ENCODE peak calls at places on chromosomes 4 and X, in eight cellular contexts. W is keratinocyte, H is lung, P is fibroblast of mammary gland, M is AG09309, D is esophagus squamous epithelium, E is HL-60, K is nephron progenitor cell. G is an unnamed sample.
A peak's percentile ranks its signal among the peaks of the same experiment; 100 is the strongest.

GRCh38 chr4:151824647-151825046 is 63.8 kb upstream of the GATB start:
- DNase-seq in W (no peak), H (no peak), P (no peak), M (no peak), D (no peak), E (no peak), K (no peak), G (no peak)

GRCh38 chrX:41912922-41913321 is 10.4 kb downstream of the CASK start:
- DNase-seq in W (no peak), H (no peak), P (no peak), M (no peak), D (no peak), E (no peak), K (no peak), G (no peak)

GRCh38 chr4:13244342-13244905 is 239.7 kb downstream of the RAB28 start:
- DNase-seq in W (no peak), H (no peak), P (no peak), M (no peak), D (no peak), E (no peak), K (no peak), G (peak; percentile 73)

GRCh38 chr4:107018336-107018735 is 17.8 kb downstream of the DKK2 start:
- DNase-seq in W (no peak), H (no peak), P (no peak), M (no peak), D (no peak), E (no peak), K (no peak), G (no peak)

GRCh38 chr4:54099959-54100606 is at the start of gene GSX2:
- DNase-seq in W (no peak), H (no peak), P (no peak), M (no peak), D (no peak), E (no peak), K (peak; percentile 40), G (no peak)

GRCh38 chr4:169079942-169080827 is 70.1 kb upstream of the CBR4 start:
- DNase-seq in W (no peak), H (no peak), P (peak; percentile 74), M (no peak), D (no peak), E (peak; percentile 69), K (no peak), G (no peak)

GRCh38 chr4:9875516-9875915 is 94.1 kb downstream of the DRD5 start:
- DNase-seq in W (no peak), H (no peak), P (no peak), M (no peak), D (no peak), E (peak; percentile 58), K (no peak), G (no peak)

GRCh38 chrX:96884027-96884426 is 319 bp downstream of the RPA4 start:
- DNase-seq in W (no peak), H (no peak), P (no peak), M (no peak), D (no peak), E (no peak), K (no peak), G (no peak)

GRCh38 chr4:153344131-153345010 is at the start of gene MND1:
- DNase-seq in W (no peak), H (peak; percentile 86), P (peak; percentile 70), M (no peak), D (peak; percentile 7), E (peak; percentile 92), K (peak; percentile 96), G (peak; percentile 28)

GRCh38 chrX:30241724-30242415 is at the start of gene MAGEB4:
- DNase-seq in W (no peak), H (no peak), P (no peak), M (no peak), D (no peak), E (no peak), K (no peak), G (no peak)

GRCh38 chr4:87476934-87477333 is 52.2 kb downstream of the SPARCL1 start:
- DNase-seq in W (no peak), H (no peak), P (no peak), M (no peak), D (no peak), E (no peak), K (no peak), G (peak; percentile 17)

GRCh38 chr4:80694178-80694577 is 336.3 kb upstream of the BMP3 start:
- DNase-seq in W (no peak), H (no peak), P (no peak), M (no peak), D (no peak), E (no peak), K (no peak), G (peak; percentile 65)

GRCh38 chrX:8190341-8190830 is 19.3 kb upstream of the VCX2 start:
- DNase-seq in W (no peak), H (no peak), P (no peak), M (no peak), D (no peak), E (no peak), K (no peak), G (no peak)

GRCh38 chrX:1597345-1598020 is 6.1 kb downstream of the AKAP17A start:
- DNase-seq in W (no peak), H (no peak), P (no peak), M (no peak), D (no peak), E (no peak), K (no peak), G (no peak)

GRCh38 chr4:87034527-87034926 is 99.7 kb downstream of the AFF1 start:
- DNase-seq in W (no peak), H (no peak), P (no peak), M (no peak), D (no peak), E (no peak), K (no peak), G (no peak)

GRCh38 chrX:72125331-72126047 is 6.2 kb downstream of the RTL5 start:
- DNase-seq in W (no peak), H (no peak), P (no peak), M (no peak), D (no peak), E (no peak), K (no peak), G (no peak)

GRCh38 chr4:6595897-6596537 is 21.0 kb downstream of the MAN2B2 start:
- DNase-seq in W (no peak), H (no peak), P (peak; percentile 3), M (no peak), D (no peak), E (no peak), K (no peak), G (no peak)

GRCh38 chr4:151673913-151674520 is 86.8 kb downstream of the GATB start:
- DNase-seq in W (no peak), H (no peak), P (no peak), M (no peak), D (no peak), E (no peak), K (no peak), G (no peak)

GRCh38 chr4:146121757-146122156 is 53.8 kb upstream of the LSM6 start:
- DNase-seq in W (no peak), H (no peak), P (no peak), M (no peak), D (no peak), E (no peak), K (no peak), G (no peak)

GRCh38 chrX:150731795-150732194 is 38.6 kb downstream of the MTMR1 start:
- DNase-seq in W (no peak), H (no peak), P (peak; percentile 99), M (peak; percentile 90), D (no peak), E (peak; percentile 52), K (no peak), G (no peak)

DNA sequence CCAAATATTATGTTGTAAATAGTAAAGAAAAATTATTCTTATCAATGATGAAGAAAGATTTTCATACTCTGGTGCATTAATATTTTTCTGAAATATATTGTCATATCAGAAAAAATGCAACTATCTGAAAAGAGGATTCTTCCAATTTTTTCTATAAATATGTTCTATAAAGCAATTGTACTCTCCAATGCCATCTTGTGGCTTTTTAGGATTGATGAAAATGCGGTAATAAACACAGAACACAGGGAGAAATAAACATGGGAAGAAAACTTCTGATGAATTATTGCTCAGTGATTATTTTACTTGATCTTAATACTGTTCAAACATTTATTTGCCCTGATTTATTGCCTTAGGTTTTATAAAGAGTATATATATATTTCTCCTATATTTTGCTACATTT is 215.4 kb downstream of the IL1RAPL1 start:
- DNase-seq in W (no peak), H (no peak), P (no peak), M (no peak), D (no peak), E (no peak), K (no peak), G (no peak)
- TF ChIP-seq CTCF in W (no peak), H (no peak), P (no peak), M (no peak), D (no peak), E (no peak), K (no peak), G (peak; percentile 17)

DNA sequence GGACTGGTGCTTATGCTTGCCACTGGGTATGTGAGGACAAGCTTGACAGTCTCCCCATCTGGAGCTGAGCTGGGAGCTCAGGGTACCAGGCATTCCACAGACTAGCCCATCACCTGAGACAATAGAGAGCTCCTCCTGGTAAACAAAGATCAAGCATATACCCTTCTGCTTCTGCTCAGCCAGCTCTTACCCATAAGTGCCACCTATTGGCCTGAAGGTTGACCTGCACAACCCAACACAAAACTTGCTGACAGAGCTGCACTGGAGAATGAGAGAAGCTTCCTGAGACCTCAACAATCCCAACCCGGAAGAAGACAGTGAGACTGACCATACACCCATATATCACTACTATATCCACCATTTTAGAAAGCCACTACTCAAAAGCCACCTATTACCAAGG is 1049.2 kb upstream of the INTU start:
- DNase-seq in W (no peak), H (no peak), P (peak; percentile 30), M (no peak), D (no peak), E (peak; percentile 9), K (no peak), G (no peak)
- TF ChIP-seq CTCF in W (no peak), H (no peak), P (peak; percentile 49), M (peak; percentile 37), D (no peak), E (no peak), K (no peak), G (peak; percentile 34)

DNA sequence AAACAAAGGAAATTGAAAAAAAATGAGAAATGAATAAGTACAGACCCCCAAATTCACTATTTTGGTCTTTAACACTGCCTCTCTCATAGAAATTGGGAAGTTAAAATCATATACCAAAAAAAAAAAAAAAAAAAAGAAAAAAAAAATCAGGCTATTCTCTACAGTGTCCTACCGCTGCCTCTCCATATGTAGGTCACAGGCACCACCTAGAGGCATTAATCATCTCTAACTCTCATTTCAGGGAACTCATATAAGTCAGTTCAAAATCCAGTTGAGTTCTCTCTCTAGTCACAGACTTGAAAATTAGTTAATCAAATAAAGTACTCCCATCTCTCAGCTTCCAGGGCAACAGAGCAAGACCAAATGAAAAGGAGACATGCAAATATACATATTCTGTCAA is 47.9 kb downstream of the COX18 start:
- DNase-seq in W (no peak), H (no peak), P (peak; percentile 51), M (peak; percentile 16), D (no peak), E (peak; percentile 42), K (no peak), G (no peak)
- TF ChIP-seq CTCF in W (peak; percentile 40), H (no peak), P (peak; percentile 27), M (peak; percentile 56), D (no peak), E (no peak), K (no peak), G (peak; percentile 55)

DNA sequence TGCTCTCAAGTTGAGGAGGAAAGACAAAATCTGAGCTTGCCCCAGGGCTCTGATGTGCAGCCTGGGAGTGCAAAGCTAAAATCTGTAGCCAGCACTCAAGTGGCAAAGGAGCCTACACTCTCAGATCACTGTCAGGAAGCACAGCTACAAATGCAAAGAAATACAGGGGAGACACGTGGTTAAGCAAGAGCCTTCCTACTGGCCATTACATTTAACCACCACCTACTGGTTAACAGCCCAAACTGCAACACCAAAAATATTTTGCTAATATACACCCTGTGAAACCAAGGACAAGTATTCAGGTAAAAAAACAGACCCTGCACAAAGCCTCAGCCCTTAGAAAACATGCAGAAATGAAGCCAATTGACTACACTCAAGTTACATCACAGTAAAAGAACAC is 170.4 kb upstream of the FGF16 start:
- DNase-seq in W (no peak), H (no peak), P (no peak), M (no peak), D (no peak), E (no peak), K (no peak), G (no peak)
- TF ChIP-seq CTCF in W (no peak), H (no peak), P (peak; percentile 2), M (no peak), D (no peak), E (no peak), K (no peak), G (no peak)